ENCODE peak calls at places on chromosomes 13 and 19, in nine cellular contexts. M is neuronal stem cell; H is BJ; L is amniotic stem cell; N is OCI-LY7; G is stimulated activated CD4-positive, alpha-beta T cell treated with anti-CD3 and anti-CD28 coated beads, Interleukin-12 subunit alpha, Interleukin-12 subunit beta, amount 100 ng/mL, for 48 hours; T is NCI-H1105; C is AG08396; O is fibroblast of lung. I is an unnamed sample.
A peak's percentile ranks its signal among the peaks of the same experiment; 100 is the strongest.

GRCh38 chr13:62512194-62513141 is 1096.8 kb upstream of the PCDH20 start:
- DNase-seq in M (peak; percentile 30), H (no peak), L (no peak), N (peak; percentile 70), G (no peak), T (peak; percentile 55), C (no peak), O (peak; percentile 1), I (peak; percentile 65)

GRCh38 chr13:95494082-95494681 is 58.3 kb upstream of the CLDN10 start:
- DNase-seq in M (peak; percentile 44), H (peak; percentile 9), L (peak; percentile 32), N (peak; percentile 29), G (no peak), T (peak; percentile 14), C (peak; percentile 33), O (peak; percentile 52), I (peak; percentile 20)

GRCh38 chr13:40517486-40518311 is 148.7 kb downstream of the FOXO1 start:
- DNase-seq in M (no peak), H (no peak), L (no peak), N (peak; percentile 26), G (peak; percentile 19), T (no peak), C (no peak), O (no peak), I (no peak)

GRCh38 chr19:19866599-19867248 is 1.0 kb downstream of the ZNF253 start:
- DNase-seq in M (peak; percentile 57), H (no peak), L (no peak), N (peak; percentile 84), G (peak; percentile 33), T (peak; percentile 24), C (peak; percentile 9), O (peak; percentile 1), I (no peak)

GRCh38 chr13:33721719-33722118 is 96.2 kb upstream of the RFC3 start:
- DNase-seq in M (no peak), H (peak; percentile 26), L (no peak), N (no peak), G (no peak), T (no peak), C (peak; percentile 15), O (peak; percentile 75), I (no peak)

GRCh38 chr13:68708336-68708908 is 1399.2 kb upstream of the ATXN8OS start:
- DNase-seq in M (no peak), H (no peak), L (no peak), N (no peak), G (no peak), T (no peak), C (no peak), O (no peak), I (no peak)

GRCh38 chr19:37955986-37956385 is 49.0 kb downstream of the SIPA1L3 start:
- DNase-seq in M (no peak), H (no peak), L (no peak), N (no peak), G (no peak), T (peak; percentile 89), C (no peak), O (no peak), I (no peak)

GRCh38 chr19:47765522-47766358 is 12.8 kb upstream of the SELENOW start:
- DNase-seq in M (no peak), H (no peak), L (peak; percentile 16), N (peak; percentile 70), G (no peak), T (no peak), C (peak; percentile 70), O (peak; percentile 39), I (no peak)

GRCh38 chr19:7595466-7596133 is at the start of gene CAMSAP3:
- DNase-seq in M (peak; percentile 82), H (peak; percentile 5), L (no peak), N (peak; percentile 73), G (no peak), T (peak; percentile 84), C (peak; percentile 22), O (peak; percentile 1), I (peak; percentile 79)

GRCh38 chr19:33689138-33689746 is 67.5 kb downstream of the CHST8 start:
- DNase-seq in M (no peak), H (no peak), L (no peak), N (no peak), G (no peak), T (no peak), C (no peak), O (no peak), I (no peak)

GRCh38 chr13:71046360-71047079 is 820.5 kb downstream of the DACH1 start:
- DNase-seq in M (no peak), H (no peak), L (no peak), N (no peak), G (no peak), T (no peak), C (no peak), O (no peak), I (no peak)

GRCh38 chr19:34998777-34999497 is 1.2 kb upstream of the GRAMD1A start:
- DNase-seq in M (no peak), H (no peak), L (no peak), N (no peak), G (no peak), T (no peak), C (no peak), O (no peak), I (no peak)

GRCh38 chr19:31350693-31351211 is 1.5 kb upstream of the TSHZ3 start:
- DNase-seq in M (no peak), H (no peak), L (peak; percentile 61), N (no peak), G (no peak), T (peak; percentile 53), C (peak; percentile 85), O (peak; percentile 63), I (no peak)

GRCh38 chr19:30228726-30229523 is 143.3 kb upstream of the ZNF536 start:
- DNase-seq in M (no peak), H (no peak), L (no peak), N (no peak), G (no peak), T (peak; percentile 13), C (peak; percentile 69), O (no peak), I (no peak)

GRCh38 chr19:1610579-1610978 is 5.3 kb upstream of the UQCR11 start:
- DNase-seq in M (no peak), H (no peak), L (no peak), N (no peak), G (no peak), T (no peak), C (no peak), O (no peak), I (no peak)

GRCh38 chr13:48068036-48068435 is 26.9 kb downstream of the MED4 start:
- DNase-seq in M (no peak), H (no peak), L (no peak), N (no peak), G (no peak), T (no peak), C (no peak), O (no peak), I (peak; percentile 9)

GRCh38 chr13:27442071-27442647 is 8.2 kb downstream of the MTIF3 start:
- DNase-seq in M (no peak), H (no peak), L (no peak), N (no peak), G (no peak), T (no peak), C (no peak), O (no peak), I (no peak)

GRCh38 chr13:76711515-76712182 is 174.6 kb downstream of the KCTD12 start:
- DNase-seq in M (no peak), H (peak; percentile 91), L (peak; percentile 74), N (no peak), G (no peak), T (no peak), C (peak; percentile 59), O (peak; percentile 94), I (no peak)

GRCh38 chr13:98771838-98772611 is 19.6 kb upstream of the SLC15A1 start:
- DNase-seq in M (no peak), H (no peak), L (no peak), N (no peak), G (no peak), T (no peak), C (no peak), O (no peak), I (no peak)

GRCh38 chr13:23160241-23161175 is 20.3 kb upstream of the SGCG start:
- DNase-seq in M (peak; percentile 29), H (no peak), L (no peak), N (no peak), G (no peak), T (no peak), C (peak; percentile 31), O (peak; percentile 2), I (peak; percentile 23)

GRCh38 chr19:1360818-1361461 is 22.8 kb upstream of the NDUFS7 start:
- DNase-seq in M (no peak), H (peak; percentile 77), L (peak; percentile 52), N (no peak), G (no peak), T (peak; percentile 84), C (peak; percentile 84), O (peak; percentile 93), I (no peak)

GRCh38 chr19:53509443-53509842 is 28.5 kb upstream of the ZNF331 start:
- DNase-seq in M (no peak), H (no peak), L (no peak), N (no peak), G (no peak), T (no peak), C (no peak), O (no peak), I (no peak)

GRCh38 chr19:10256970-10257615 is 5.1 kb downstream of the MRPL4 start:
- DNase-seq in M (no peak), H (no peak), L (no peak), N (no peak), G (no peak), T (no peak), C (no peak), O (no peak), I (no peak)

GRCh38 chr13:86002921-86003488 is 203.8 kb upstream of the SLITRK6 start:
- DNase-seq in M (peak; percentile 65), H (no peak), L (no peak), N (no peak), G (no peak), T (no peak), C (no peak), O (no peak), I (peak; percentile 81)

GRCh38 chr19:33376423-33376822 is 2.9 kb downstream of the CEBPG start:
- DNase-seq in M (no peak), H (peak; percentile 50), L (peak; percentile 16), N (no peak), G (no peak), T (no peak), C (peak; percentile 74), O (peak; percentile 89), I (no peak)

GRCh38 chr13:96960379-96960778 is 33.9 kb downstream of the OXGR1 start:
- DNase-seq in M (no peak), H (no peak), L (no peak), N (no peak), G (no peak), T (no peak), C (no peak), O (no peak), I (no peak)

GRCh38 chr19:4524808-4525562 is 6.7 kb upstream of the PLIN4 start:
- DNase-seq in M (no peak), H (no peak), L (no peak), N (peak; percentile 45), G (peak; percentile 45), T (no peak), C (peak; percentile 78), O (no peak), I (peak; percentile 60)

GRCh38 chr13:96650301-96650886 is 343.9 kb downstream of the OXGR1 start:
- DNase-seq in M (no peak), H (peak; percentile 8), L (peak; percentile 65), N (no peak), G (no peak), T (no peak), C (no peak), O (peak; percentile 88), I (no peak)

GRCh38 chr19:1261863-1262686 is 7.1 kb upstream of the CIRBP start:
- DNase-seq in M (no peak), H (no peak), L (no peak), N (no peak), G (no peak), T (no peak), C (no peak), O (peak; percentile 83), I (no peak)

GRCh38 chr13:21752501-21752900 is 81.6 kb downstream of the FGF9 start:
- DNase-seq in M (no peak), H (no peak), L (no peak), N (no peak), G (no peak), T (no peak), C (no peak), O (no peak), I (no peak)

GRCh38 chr19:15427350-15427700 is 8.5 kb upstream of the AKAP8L start:
- DNase-seq in M (no peak), H (no peak), L (no peak), N (no peak), G (no peak), T (no peak), C (no peak), O (no peak), I (no peak)

I was measured in NCI-H524.